ENCODE peak calls at places on chromosomes 12 and 14, in ten cellular contexts. F, K, G, V, Z, Y, M, C, L and P are unnamed samples.

GRCh38 chr14:61051046-61051445 is 70.0 kb downstream of the SLC38A6 start:
- DNase-seq in C (no peak), F (no peak), M (no peak), Y (peak), G (no peak), V (peak), L (peak), K (no peak), Z (no peak), P (no peak)

GRCh38 chr12:24945822-24946221 is 3.1 kb downstream of the BCAT1 start:
- DNase-seq in K (no peak), G (peak), Y (no peak), V (no peak), M (no peak), F (no peak), Z (no peak), C (no peak), L (no peak), P (no peak)

GRCh38 chr12:111932241-111932640 is 80.7 kb downstream of the TMEM116 start:
- DNase-seq in F (no peak), Z (no peak), M (no peak), K (no peak), Y (no peak), C (no peak), L (no peak), V (no peak), G (no peak), P (no peak)

GRCh38 chr12:96445743-96446655 is 43.4 kb upstream of the CFAP54 start:
- DNase-seq in L (peak), Z (peak), V (peak), G (peak), Y (peak), K (no peak), F (peak), M (no peak), C (peak), P (peak)

GRCh38 chr12:1908758-1909157 is 9.7 kb downstream of the CACNA2D4 start:
- DNase-seq in M (no peak), Z (no peak), K (no peak), G (no peak), Y (no peak), V (no peak), L (no peak), F (no peak), C (no peak), P (no peak)

GRCh38 chr12:88552672-88553079 is 27.6 kb downstream of the KITLG start:
- DNase-seq in Z (no peak), F (no peak), L (peak), C (no peak), G (no peak), Y (no peak), M (no peak), V (peak), K (no peak), P (no peak)

GRCh38 chr12:42504049-42504448 is 85.5 kb downstream of the PRICKLE1 start:
- DNase-seq in M (no peak), Z (no peak), V (peak), K (no peak), G (no peak), C (no peak), F (no peak), L (no peak), Y (no peak), P (no peak)

GRCh38 chr12:102484017-102484731 is 3.8 kb upstream of the IGF1 start:
- DNase-seq in K (no peak), V (peak), Y (peak), M (no peak), Z (no peak), G (peak), F (peak), C (peak), L (peak), P (no peak)

GRCh38 chr12:129162805-129163204 is 309.5 kb downstream of the GLT1D1 start:
- DNase-seq in K (no peak), M (no peak), G (no peak), L (no peak), Y (no peak), C (no peak), Z (no peak), F (no peak), V (no peak), P (no peak)

GRCh38 chr14:56334458-56334857 is 216.2 kb downstream of the PELI2 start:
- DNase-seq in V (peak), L (no peak), Y (no peak), K (no peak), G (no peak), Z (no peak), C (no peak), M (no peak), F (no peak), P (no peak)

GRCh38 chr12:77995436-77996167 is 164.9 kb downstream of the NAV3 start:
- DNase-seq in F (no peak), M (no peak), Y (no peak), K (no peak), Z (peak), G (no peak), L (peak), V (peak), C (peak), P (no peak)

GRCh38 chr12:116529048-116529447 is 30.1 kb upstream of the MAP1LC3B2 start:
- DNase-seq in F (no peak), Z (peak), G (no peak), C (no peak), V (no peak), Y (no peak), K (no peak), L (peak), M (no peak), P (no peak)

GRCh38 chr12:67077617-67078016 is 191.5 kb upstream of the CAND1 start:
- DNase-seq in G (no peak), Z (peak), M (no peak), C (no peak), K (no peak), Y (no peak), L (no peak), V (peak), F (no peak), P (no peak)

GRCh38 chr12:109255377-109255776 is 53.7 kb downstream of the FOXN4 start:
- DNase-seq in M (no peak), C (no peak), Y (no peak), F (no peak), G (no peak), Z (no peak), K (no peak), L (no peak), V (peak), P (no peak)

GRCh38 chr12:67697443-67697842 is 48.9 kb downstream of the DYRK2 start:
- DNase-seq in K (no peak), Y (no peak), L (no peak), V (no peak), M (no peak), F (no peak), C (peak), Z (no peak), G (no peak), P (no peak)

GRCh38 chr12:131909596-131910219 is 15.3 kb downstream of the ULK1 start:
- DNase-seq in Z (no peak), K (no peak), V (no peak), Y (peak), C (no peak), F (no peak), G (no peak), M (no peak), L (no peak), P (no peak)

GRCh38 chr12:11727133-11727664 is 77.7 kb downstream of the ETV6 start:
- DNase-seq in C (peak), L (no peak), K (no peak), M (no peak), Z (no peak), F (peak), V (no peak), Y (no peak), G (no peak), P (no peak)

GRCh38 chr12:54700301-54700700 is 52.1 kb upstream of the DCD start:
- DNase-seq in Y (no peak), G (no peak), F (no peak), L (no peak), M (no peak), K (no peak), Z (no peak), V (no peak), C (no peak), P (no peak)

GRCh38 chr12:644818-645552 is 18.3 kb downstream of the NINJ2 start:
- DNase-seq in L (no peak), G (no peak), V (peak), C (no peak), Y (peak), F (no peak), M (no peak), K (no peak), Z (no peak), P (no peak)

GRCh38 chr14:102805454-102805891 is 28.2 kb downstream of the TRAF3 start:
- DNase-seq in F (peak), Y (no peak), M (no peak), L (peak), V (peak), K (no peak), Z (peak), C (peak), G (peak), P (peak)

GRCh38 chr12:111408686-111409402 is 3.1 kb downstream of the SH2B3 start:
- DNase-seq in G (no peak), Z (no peak), C (no peak), Y (no peak), K (no peak), V (no peak), F (no peak), L (no peak), M (no peak), P (no peak)

GRCh38 chr14:102125546-102125945 is 14.2 kb upstream of the WDR20 start:
- DNase-seq in M (no peak), V (no peak), Z (peak), G (no peak), F (no peak), Y (no peak), L (no peak), C (no peak), K (no peak), P (no peak)

GRCh38 chr12:82524020-82524419 is 162.7 kb upstream of the TMTC2 start:
- DNase-seq in Y (no peak), L (no peak), Z (peak), M (no peak), K (no peak), V (no peak), F (no peak), G (no peak), C (no peak), P (no peak)

GRCh38 chr14:64755661-64756265 is 51.5 kb downstream of the PLEKHG3 start:
- DNase-seq in F (peak), M (peak), C (peak), L (no peak), V (peak), G (peak), Z (peak), K (no peak), Y (no peak), P (no peak)

GRCh38 chr12:6688543-6688999 is 604 bp downstream of the ZNF384 start:
- DNase-seq in C (peak), F (peak), Y (peak), L (no peak), M (peak), K (no peak), V (no peak), G (peak), Z (no peak), P (no peak)

GRCh38 chr12:9221476-9221875 is 13.3 kb upstream of the PZP start:
- DNase-seq in F (no peak), L (no peak), G (no peak), C (no peak), Y (no peak), K (no peak), V (no peak), M (no peak), Z (no peak), P (no peak)

GRCh38 chr12:116323696-116324386 is 46.3 kb upstream of the MED13L start:
- DNase-seq in F (no peak), M (no peak), Z (no peak), G (no peak), K (no peak), C (peak), V (no peak), Y (no peak), L (no peak), P (no peak)

GRCh38 chr14:74360163-74360562 is 11.9 kb downstream of the VRTN start:
- DNase-seq in G (no peak), C (no peak), Y (no peak), L (no peak), V (no peak), M (no peak), F (no peak), Z (no peak), K (no peak), P (no peak)

GRCh38 chr14:97380539-97380941 is 583.4 kb downstream of the VRK1 start:
- DNase-seq in Y (no peak), K (peak), C (peak), F (peak), V (no peak), G (no peak), Z (peak), L (no peak), M (peak), P (no peak)

GRCh38 chr14:57833304-57833703 is 32.6 kb downstream of the SLC35F4 start:
- DNase-seq in G (no peak), C (no peak), Y (peak), F (no peak), Z (peak), K (no peak), M (no peak), V (peak), L (peak), P (peak)

GRCh38 chr12:58888131-58888783 is 32.0 kb downstream of the LRIG3 start:
- DNase-seq in V (peak), C (no peak), K (no peak), Y (peak), F (no peak), M (no peak), Z (peak), G (no peak), L (peak), P (no peak)

GRCh38 chr12:106070611-106071010 is 68.1 kb downstream of the NUAK1 start:
- DNase-seq in Z (no peak), F (no peak), V (no peak), M (no peak), K (no peak), Y (no peak), C (no peak), L (no peak), G (no peak), P (no peak)

GRCh38 chr14:46985529-46986137 is 334.1 kb upstream of the RPL10L start:
- DNase-seq in C (no peak), V (no peak), L (no peak), G (no peak), Z (no peak), K (no peak), F (no peak), M (no peak), Y (no peak), P (no peak)

GRCh38 chr12:52189376-52190174 is 2.2 kb downstream of the KRT80 start:
- DNase-seq in G (no peak), V (peak), M (no peak), K (no peak), C (no peak), L (no peak), Y (no peak), Z (peak), F (no peak), P (no peak)

GRCh38 chr14:38507299-38507698 is 251.4 kb upstream of the CLEC14A start:
- DNase-seq in L (no peak), C (no peak), F (no peak), V (no peak), Y (no peak), Z (no peak), M (no peak), G (no peak), K (no peak), P (no peak)

GRCh38 chr12:65192963-65193516 is 23.7 kb downstream of the LEMD3 start:
- DNase-seq in F (no peak), K (no peak), Y (no peak), L (no peak), G (peak), C (no peak), Z (no peak), M (no peak), V (no peak), P (no peak)

GRCh38 chr12:64611430-64612286 is 1.4 kb downstream of the RASSF3 start:
- DNase-seq in L (no peak), M (no peak), G (peak), Z (no peak), V (peak), C (peak), K (no peak), F (no peak), Y (peak), P (no peak)

GRCh38 chr14:61662437-61663311 is 32.6 kb upstream of the HIF1A start:
- DNase-seq in G (peak), C (peak), K (peak), F (peak), V (peak), L (no peak), Z (peak), M (no peak), Y (no peak), P (peak)

GRCh38 chr14:85416771-85417170 is 113.2 kb upstream of the FLRT2 start:
- DNase-seq in V (peak), G (peak), L (peak), C (no peak), M (no peak), Z (peak), K (no peak), F (no peak), Y (no peak), P (peak)